ENCODE peak calls at places on chromosomes 11 and 22, in nine cellular contexts. X is dermis blood vessel endothelial cell; N is stimulated activated CD4-positive, alpha-beta T cell treated with anti-CD3 and anti-CD28 coated beads, TNF-alpha, amount 100 ng/mL, for 24 hours; O is activated CD4-positive, alpha-beta T cell treated with anti-CD3 and anti-CD28 coated beads for 4 hours; K is NCI-H345; W is caudate nucleus; T is T-helper 2 cell; R is GOT3; P is EH. J is an unnamed sample.

GRCh38 chr11:128904872-128905344 is 13.8 kb downstream of the KCNJ5 start:
- DNase-seq in O (no peak), K (peak; percentile 76), R (no peak), W (no peak), P (peak; percentile 25), X (no peak), N (no peak), T (no peak), J (peak; percentile 41)

GRCh38 chr11:57775474-57775873 is 13.9 kb downstream of the CTNND1 start:
- DNase-seq in O (no peak), P (no peak), X (peak; percentile 74), K (no peak), T (no peak), W (no peak), N (no peak), R (no peak), J (no peak)

GRCh38 chr22:37336474-37337028 is 54.2 kb downstream of the CYTH4 start:
- DNase-seq in X (no peak), P (no peak), T (no peak), R (no peak), O (no peak), K (no peak), W (no peak), N (no peak), J (no peak)

GRCh38 chr11:31974737-31975136 is 116.1 kb upstream of the RCN1 start:
- DNase-seq in T (no peak), O (no peak), N (no peak), X (no peak), R (no peak), K (no peak), P (peak; percentile 86), W (no peak), J (peak; percentile 65)

GRCh38 chr22:20615533-20616450 is 108.4 kb downstream of the MED15 start:
- DNase-seq in R (no peak), K (no peak), N (no peak), O (no peak), W (no peak), X (no peak), P (no peak), T (no peak), J (no peak)

GRCh38 chr11:107598225-107599139 is 7.5 kb downstream of the ELMOD1 start:
- DNase-seq in O (no peak), X (peak; percentile 65), R (no peak), W (no peak), T (no peak), N (no peak), P (peak; percentile 28), K (no peak), J (peak; percentile 39)

GRCh38 chr11:63866211-63866610 is 27.3 kb downstream of the MARK2 start:
- DNase-seq in O (peak; percentile 68), X (no peak), N (peak; percentile 67), W (no peak), K (peak; percentile 11), P (peak; percentile 62), R (no peak), T (peak; percentile 96), J (no peak)

GRCh38 chr11:59765068-59765770 is 10.0 kb downstream of the STX3 start:
- DNase-seq in X (no peak), T (no peak), R (no peak), P (no peak), O (no peak), W (no peak), K (no peak), N (no peak), J (no peak)

GRCh38 chr11:63985812-63986155 is 454 bp upstream of the OTUB1 start:
- DNase-seq in W (no peak), X (no peak), R (no peak), K (no peak), N (peak; percentile 49), O (peak; percentile 46), P (no peak), T (peak; percentile 83), J (peak; percentile 37)

J was measured in AG08396.